ENCODE peak calls at places on chromosome 18, in five cellular contexts. One of them, this sample, is unnamed.

GRCh38 chr18:78875268-78875997 is 104.2 kb upstream of the SALL3 start:
- DNase-seq in colonic mucosa: peak
- DNase-seq in lung: peak
- DNase-seq in breast epithelium: no peak
- DNase-seq in HCT116: peak
- DNase-seq in this sample: no peak

GRCh38 chr18:48784654-48785053 is 166.1 kb downstream of the SMAD7 start:
- DNase-seq in colonic mucosa: no peak
- DNase-seq in lung: no peak
- DNase-seq in breast epithelium: no peak
- DNase-seq in HCT116: no peak
- DNase-seq in this sample: no peak

GRCh38 chr18:53534695-53535094 is 689.8 kb downstream of the MBD2 start:
- DNase-seq in colonic mucosa: no peak
- DNase-seq in lung: no peak
- DNase-seq in breast epithelium: peak
- DNase-seq in HCT116: no peak
- DNase-seq in this sample: no peak

GRCh38 chr18:23640023-23640422 is 22.7 kb downstream of the ANKRD29 start:
- DNase-seq in colonic mucosa: no peak
- DNase-seq in lung: no peak
- DNase-seq in breast epithelium: no peak
- DNase-seq in HCT116: no peak
- DNase-seq in this sample: no peak

GRCh38 chr18:63677490-63678225 is 16.0 kb upstream of the SERPINB3 start:
- DNase-seq in colonic mucosa: no peak
- DNase-seq in lung: no peak
- DNase-seq in breast epithelium: no peak
- DNase-seq in HCT116: no peak
- DNase-seq in this sample: no peak

GRCh38 chr18:76398899-76399612 is 96.0 kb downstream of the ZNF516 start:
- DNase-seq in colonic mucosa: peak
- DNase-seq in lung: peak
- DNase-seq in breast epithelium: peak
- DNase-seq in HCT116: peak
- DNase-seq in this sample: no peak

GRCh38 chr18:906416-907170 is 1.9 kb downstream of the ADCYAP1 start:
- DNase-seq in colonic mucosa: no peak
- DNase-seq in lung: no peak
- DNase-seq in breast epithelium: no peak
- DNase-seq in HCT116: no peak
- DNase-seq in this sample: no peak

GRCh38 chr18:65751145-65752085 is 603 bp downstream of the CDH7 start:
- DNase-seq in colonic mucosa: no peak
- DNase-seq in lung: no peak
- DNase-seq in breast epithelium: no peak
- DNase-seq in HCT116: no peak
- DNase-seq in this sample: no peak

GRCh38 chr18:44701227-44701626 is 20.5 kb downstream of the SETBP1 start:
- DNase-seq in colonic mucosa: no peak
- DNase-seq in lung: no peak
- DNase-seq in breast epithelium: no peak
- DNase-seq in HCT116: no peak
- DNase-seq in this sample: no peak
- H3K4me3 ChIP-seq in colonic mucosa: no peak
- H3K4me3 ChIP-seq in lung: no peak
- H3K4me3 ChIP-seq in breast epithelium: peak
- H3K4me3 ChIP-seq in HCT116: no peak
- H3K4me3 ChIP-seq in this sample: no peak

GRCh38 chr18:58640428-58640805 is 11.5 kb upstream of the ALPK2 start:
- DNase-seq in colonic mucosa: no peak
- DNase-seq in lung: no peak
- DNase-seq in breast epithelium: no peak
- DNase-seq in HCT116: no peak
- DNase-seq in this sample: no peak
- H3K4me3 ChIP-seq in colonic mucosa: no peak
- H3K4me3 ChIP-seq in lung: no peak
- H3K4me3 ChIP-seq in breast epithelium: no peak
- H3K4me3 ChIP-seq in HCT116: no peak
- H3K4me3 ChIP-seq in this sample: no peak

GRCh38 chr18:74718312-74718711 is 120.6 kb downstream of the ZNF407 start:
- DNase-seq in colonic mucosa: no peak
- DNase-seq in lung: no peak
- DNase-seq in breast epithelium: no peak
- DNase-seq in HCT116: no peak
- DNase-seq in this sample: no peak

GRCh38 chr18:74715306-74715705 is 117.6 kb downstream of the ZNF407 start:
- DNase-seq in colonic mucosa: no peak
- DNase-seq in lung: no peak
- DNase-seq in breast epithelium: no peak
- DNase-seq in HCT116: no peak
- DNase-seq in this sample: no peak

GRCh38 chr18:74714796-74715195 is 117.1 kb downstream of the ZNF407 start:
- DNase-seq in colonic mucosa: no peak
- DNase-seq in lung: no peak
- DNase-seq in breast epithelium: no peak
- DNase-seq in HCT116: no peak
- DNase-seq in this sample: no peak

DNA sequence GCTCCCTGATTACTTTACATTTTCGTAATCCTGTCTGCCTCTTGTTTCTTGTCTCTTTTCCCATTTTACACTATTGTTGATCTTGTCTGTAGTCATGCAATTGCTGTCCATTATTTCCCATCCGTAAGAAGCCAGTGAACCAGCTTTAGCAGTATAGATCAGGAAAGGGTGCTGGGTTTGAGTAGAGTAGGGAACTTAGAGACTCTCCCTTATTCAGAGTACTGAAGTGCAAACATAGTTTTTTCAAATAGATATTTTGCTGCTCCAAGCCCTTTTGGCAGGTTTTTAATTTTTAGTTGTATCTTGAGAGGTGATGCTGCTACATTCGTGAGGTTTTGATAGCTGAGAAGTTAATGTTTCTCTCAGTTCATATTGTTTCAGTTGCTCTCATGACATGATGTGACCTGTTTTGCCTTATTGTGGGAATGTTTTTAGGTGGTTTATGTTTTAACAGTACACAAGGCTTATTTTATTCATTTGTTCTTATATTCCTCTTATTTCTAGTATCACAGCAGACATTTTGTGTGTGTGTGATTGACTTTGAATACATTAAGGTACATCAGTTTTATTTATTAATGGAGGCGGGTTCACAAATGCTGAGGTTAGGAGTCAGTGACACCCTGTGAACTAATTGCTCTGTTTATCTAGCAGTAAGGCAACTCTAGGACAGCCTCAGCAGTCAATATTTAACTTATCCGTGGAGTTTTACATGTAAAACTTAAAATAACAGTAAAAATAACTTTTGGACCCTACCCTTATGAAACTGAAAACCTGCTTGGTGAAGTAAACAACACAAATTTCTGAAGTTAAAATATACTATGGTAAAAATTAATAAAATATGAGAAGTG is 118.4 kb downstream of the ZNF407 start:
- DNase-seq in colonic mucosa: no peak
- DNase-seq in lung: no peak
- DNase-seq in breast epithelium: no peak
- DNase-seq in HCT116: no peak
- DNase-seq in this sample: no peak
- H3K4me3 ChIP-seq in colonic mucosa: no peak
- H3K4me3 ChIP-seq in lung: no peak
- H3K4me3 ChIP-seq in breast epithelium: no peak
- H3K4me3 ChIP-seq in HCT116: no peak
- H3K4me3 ChIP-seq in this sample: no peak

GRCh38 chr18:22432672-22433137 is 15.0 kb upstream of the CTAGE1 start:
- DNase-seq in colonic mucosa: peak
- DNase-seq in lung: peak
- DNase-seq in breast epithelium: peak
- DNase-seq in HCT116: peak
- DNase-seq in this sample: peak
- H3K4me3 ChIP-seq in colonic mucosa: no peak
- H3K4me3 ChIP-seq in lung: no peak
- H3K4me3 ChIP-seq in breast epithelium: no peak
- H3K4me3 ChIP-seq in HCT116: no peak
- H3K4me3 ChIP-seq in this sample: no peak